ENCODE peak calls at places on chromosomes 13 and 19, in nine cellular contexts. Y is thoracic aorta, V is heart right ventricle, S is cardiac muscle cell, A is foreskin fibroblast, D is GM06990, R is heart left ventricle, Z is AG10803, M is tibial artery. J is an unnamed sample.

GRCh38 chr19:40803170-40803856 is 4.3 kb downstream of the EGLN2 start:
- DNase-seq in Z (no peak), S (no peak), M (no peak), R (no peak), V (no peak), Y (no peak), A (no peak), D (no peak), J (no peak)

GRCh38 chr13:109393045-109393444 is 393.3 kb downstream of the IRS2 start:
- DNase-seq in M (no peak), D (no peak), Y (no peak), S (no peak), R (no peak), Z (no peak), V (no peak), A (no peak), J (no peak)

GRCh38 chr13:81020010-81020409 is 679.1 kb upstream of the SPRY2 start:
- DNase-seq in V (no peak), A (no peak), Y (no peak), M (no peak), Z (no peak), R (no peak), S (no peak), D (no peak), J (no peak)

GRCh38 chr13:31797154-31797775 is 57.9 kb downstream of the RXFP2 start:
- DNase-seq in M (no peak), Z (peak), A (peak), S (peak), R (no peak), Y (no peak), D (no peak), V (no peak), J (peak)

GRCh38 chr13:31697290-31697689 is 42.0 kb upstream of the RXFP2 start:
- DNase-seq in Z (peak), R (no peak), A (peak), M (no peak), D (no peak), Y (no peak), V (no peak), S (no peak), J (no peak)

GRCh38 chr13:92530364-92530763 is 696.2 kb upstream of the GPC6 start:
- DNase-seq in D (no peak), R (no peak), V (no peak), Z (no peak), A (no peak), M (no peak), S (peak), Y (no peak), J (peak)

GRCh38 chr19:31730270-31730669 is 381.0 kb upstream of the TSHZ3 start:
- DNase-seq in M (no peak), A (no peak), V (no peak), Y (no peak), D (no peak), Z (no peak), R (no peak), S (no peak), J (no peak)

GRCh38 chr19:55005684-55006488 is 32.2 kb downstream of the GP6 start:
- DNase-seq in Y (no peak), A (no peak), R (no peak), M (no peak), S (peak), D (peak), V (no peak), Z (no peak), J (no peak)

GRCh38 chr13:43786766-43787517 is at the start of gene ENOX1:
- DNase-seq in Y (no peak), S (peak), D (peak), A (peak), Z (peak), V (peak), R (peak), M (peak), J (peak)

GRCh38 chr19:39246951-39247669 is 1.5 kb downstream of the IFNL4 start:
- DNase-seq in M (no peak), V (peak), D (peak), Z (no peak), Y (no peak), A (peak), S (peak), R (no peak), J (peak)

GRCh38 chr13:25281193-25281936 is 5.9 kb downstream of the MTMR6 start:
- DNase-seq in V (no peak), A (no peak), D (peak), Z (no peak), M (no peak), S (peak), R (no peak), Y (no peak), J (no peak)

GRCh38 chr19:30091456-30091855 is 149.4 kb downstream of the URI1 start:
- DNase-seq in M (no peak), R (no peak), D (no peak), Y (no peak), Z (no peak), S (no peak), A (no peak), V (no peak), J (no peak)

GRCh38 chr13:114078501-114079451 is 53.6 kb downstream of the RASA3 start:
- DNase-seq in R (peak), Y (no peak), D (no peak), Z (peak), S (peak), A (peak), V (no peak), M (peak), J (peak)

GRCh38 chr19:8163781-8164180 is 14.4 kb upstream of the FBN3 start:
- DNase-seq in V (no peak), S (peak), M (no peak), A (no peak), D (no peak), R (no peak), Z (no peak), Y (no peak), J (no peak)

GRCh38 chr13:34294483-34295129 is 476.7 kb downstream of the RFC3 start:
- DNase-seq in R (no peak), Z (peak), M (no peak), Y (no peak), S (peak), A (peak), D (no peak), V (peak), J (peak)

GRCh38 chr19:38247126-38247525 is 9.0 kb downstream of the PPP1R14A start:
- DNase-seq in R (no peak), M (no peak), S (peak), V (no peak), Y (no peak), D (no peak), A (no peak), Z (peak), J (no peak)

GRCh38 chr19:41919948-41920712 is 8.1 kb downstream of the ERFL start:
- DNase-seq in V (no peak), D (no peak), S (no peak), R (no peak), M (no peak), Y (no peak), Z (no peak), A (no peak), J (peak)

DNA sequence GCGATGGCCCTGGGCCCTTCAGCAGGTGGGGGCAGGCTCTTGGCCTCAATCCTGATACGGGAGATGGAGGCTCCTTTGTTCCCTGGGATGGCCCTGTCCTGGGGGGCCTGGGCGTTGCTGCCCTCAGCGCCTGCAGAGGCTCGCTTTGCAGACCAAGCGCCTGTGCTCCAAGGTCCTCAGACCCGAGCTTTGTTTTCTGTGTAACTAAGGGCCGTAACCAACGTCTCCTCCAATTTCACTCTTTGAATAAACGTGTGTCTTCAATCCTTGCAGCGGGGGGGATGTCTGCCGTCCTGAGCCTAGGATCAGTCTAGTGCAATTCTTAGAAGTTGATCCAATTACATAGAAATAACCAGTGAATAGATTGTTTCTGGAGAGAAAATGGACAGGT is 5.2 kb downstream of the PTBP1 start:
- DNase-seq in Y (no peak), S (no peak), D (no peak), V (no peak), R (no peak), A (peak), Z (no peak), M (no peak), J (no peak)
- H3K4me3 ChIP-seq in Y (peak), S (no peak), D (no peak), V (peak), R (no peak), A (peak), Z (peak), M (peak), J (no peak)

GRCh38 chr13:51235186-51235585 is 13.0 kb downstream of the FAM124A start:
- DNase-seq in A (no peak), V (no peak), M (no peak), Y (no peak), Z (no peak), S (no peak), R (no peak), D (no peak), J (no peak)

GRCh38 chr13:51234676-51235075 is 12.5 kb downstream of the FAM124A start:
- DNase-seq in R (no peak), Y (no peak), A (no peak), D (no peak), M (no peak), Z (no peak), V (no peak), S (no peak), J (no peak)

GRCh38 chr13:51230473-51231105 is 8.4 kb downstream of the FAM124A start:
- DNase-seq in S (peak), Z (peak), V (peak), M (peak), A (peak), Y (no peak), D (no peak), R (peak), J (no peak)

GRCh38 chr13:51231456-51231855 is 9.3 kb downstream of the FAM124A start:
- DNase-seq in Y (no peak), R (no peak), A (no peak), V (no peak), D (no peak), Z (no peak), M (no peak), S (no peak), J (no peak)

DNA sequence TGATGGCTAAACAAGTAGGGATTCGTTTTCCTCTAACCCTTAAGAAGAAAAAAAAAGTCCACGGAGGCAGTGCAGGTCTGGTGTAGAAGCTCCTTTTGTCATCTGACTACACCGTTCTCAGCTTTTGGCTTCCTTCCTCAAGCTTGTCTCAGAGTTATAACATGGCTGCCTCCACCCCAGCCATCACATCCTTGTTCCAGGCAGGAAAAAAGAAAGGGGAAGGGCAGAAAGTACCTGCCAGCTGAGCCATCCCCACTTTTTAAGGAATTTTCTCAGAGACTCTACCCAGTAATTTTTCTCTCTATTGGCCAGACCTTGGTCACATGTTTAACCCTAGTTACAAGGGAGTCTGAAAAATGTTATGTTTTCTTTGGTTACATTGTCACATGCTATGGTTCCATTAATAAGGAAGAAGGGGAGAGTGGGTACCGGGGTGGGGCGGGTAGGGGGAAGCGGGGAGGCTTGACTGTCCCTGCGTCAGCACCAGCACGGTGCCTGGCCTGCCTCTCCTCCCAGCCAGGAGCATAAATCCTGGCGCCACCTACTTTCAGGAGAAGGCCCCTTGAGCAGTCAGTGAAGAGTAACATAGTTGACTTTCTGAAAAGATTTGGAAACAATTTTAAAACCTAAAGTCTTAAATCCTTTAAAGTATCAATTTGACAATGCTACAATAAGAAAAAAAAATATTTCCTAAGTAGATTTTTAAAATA is 11.1 kb downstream of the FAM124A start:
- DNase-seq in A (no peak), M (no peak), D (no peak), R (no peak), Y (no peak), Z (no peak), S (no peak), V (no peak), J (no peak)
- TF ChIP-seq CTCF in A (no peak), M (no peak), D (no peak), R (no peak), Y (no peak), Z (no peak), S (no peak), V (no peak), J (no peak)

GRCh38 chr13:106532111-106532929 is 3.1 kb downstream of the EFNB2 start:
- DNase-seq in A (peak), D (no peak), R (no peak), M (no peak), Z (no peak), S (peak), V (no peak), Y (no peak), J (peak)
- H3K4me3 ChIP-seq in A (peak), D (no peak), R (peak), M (peak), Z (peak), S (peak), V (peak), Y (peak), J (peak)

GRCh38 chr13:110826861-110827672 is 87.8 kb downstream of the ANKRD10 start:
- DNase-seq in D (no peak), M (no peak), Y (no peak), S (no peak), V (no peak), R (no peak), A (no peak), Z (no peak), J (no peak)

GRCh38 chr13:110829486-110829885 is 85.4 kb downstream of the ANKRD10 start:
- DNase-seq in R (no peak), V (no peak), A (no peak), M (no peak), Y (no peak), S (no peak), Z (no peak), D (no peak), J (no peak)

GRCh38 chr13:110830800-110831371 is 84.0 kb downstream of the ANKRD10 start:
- DNase-seq in R (no peak), Y (no peak), D (no peak), V (no peak), M (no peak), S (no peak), A (no peak), Z (no peak), J (no peak)

GRCh38 chr13:110830331-110830730 is 84.5 kb downstream of the ANKRD10 start:
- DNase-seq in Z (no peak), D (no peak), R (no peak), A (no peak), V (no peak), S (no peak), M (no peak), Y (no peak), J (no peak)

DNA sequence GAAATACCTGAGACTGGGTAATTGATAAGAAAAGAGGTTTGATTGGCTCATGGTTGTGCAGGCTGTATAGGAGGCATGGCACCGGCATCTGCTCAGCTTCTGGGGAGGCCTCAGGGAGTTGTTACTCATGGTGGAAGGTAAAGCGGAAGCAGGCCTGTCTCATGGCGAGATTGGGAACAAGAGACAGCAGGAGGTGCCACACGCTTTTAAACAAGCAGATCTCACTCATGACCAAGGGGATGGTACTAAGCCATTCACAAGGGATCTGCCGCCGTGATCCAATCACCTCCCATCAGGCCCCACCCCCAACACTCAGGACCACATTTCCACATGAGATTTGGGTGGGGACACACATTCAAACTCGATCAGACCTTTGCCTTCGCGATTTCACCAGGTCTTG is 86.2 kb downstream of the ANKRD10 start:
- DNase-seq in D (no peak), S (no peak), R (no peak), Z (no peak), M (no peak), A (no peak), Y (no peak), V (no peak), J (no peak)
- TF ChIP-seq CTCF in D (no peak), S (no peak), R (no peak), Z (no peak), M (no peak), A (no peak), Y (no peak), V (no peak), J (no peak)

GRCh38 chr19:13165091-13165997 is 15.1 kb downstream of the IER2 start:
- DNase-seq in A (peak), Z (no peak), R (no peak), V (no peak), D (no peak), S (peak), M (no peak), Y (no peak), J (no peak)
- H3K4me3 ChIP-seq in A (no peak), Z (no peak), R (no peak), V (no peak), D (no peak), S (no peak), M (no peak), Y (no peak), J (no peak)

GRCh38 chr19:45958763-45959516 is 14.7 kb downstream of the NOVA2 start:
- DNase-seq in Y (no peak), S (peak), R (no peak), D (no peak), Z (no peak), M (no peak), A (no peak), V (no peak), J (no peak)

GRCh38 chr19:45958320-45958719 is 15.3 kb downstream of the NOVA2 start:
- DNase-seq in M (no peak), D (no peak), R (no peak), Z (no peak), S (no peak), A (no peak), Y (no peak), V (no peak), J (no peak)

GRCh38 chr19:45962021-45962420 is 11.6 kb downstream of the NOVA2 start:
- DNase-seq in D (no peak), A (no peak), Y (no peak), V (no peak), R (no peak), M (no peak), Z (no peak), S (no peak), J (no peak)

GRCh38 chr19:45959517-45960025 is 14.1 kb downstream of the NOVA2 start:
- DNase-seq in M (no peak), V (no peak), S (no peak), Y (no peak), A (no peak), D (no peak), R (no peak), Z (no peak), J (no peak)

GRCh38 chr19:45960595-45961235 is 12.9 kb downstream of the NOVA2 start:
- DNase-seq in S (no peak), V (no peak), A (no peak), M (no peak), D (no peak), Z (no peak), R (no peak), Y (no peak), J (no peak)
- TF ChIP-seq CTCF in S (no peak), V (no peak), A (no peak), M (no peak), D (peak), Z (no peak), R (no peak), Y (no peak), J (no peak)

GRCh38 chr19:51210385-51210784 is 14.5 kb upstream of the CD33 start:
- DNase-seq in A (no peak), D (no peak), Y (no peak), V (no peak), M (no peak), Z (no peak), S (no peak), R (no peak), J (no peak)

GRCh38 chr19:51203941-51204720 is 20.7 kb upstream of the CD33 start:
- DNase-seq in R (no peak), A (no peak), Y (no peak), S (peak), V (no peak), D (no peak), Z (no peak), M (no peak), J (no peak)

GRCh38 chr19:51211833-51212232 is 13.0 kb upstream of the CD33 start:
- DNase-seq in V (no peak), Y (no peak), Z (no peak), A (no peak), S (no peak), D (no peak), M (no peak), R (no peak), J (no peak)

GRCh38 chr19:51207747-51208146 is 17.1 kb upstream of the CD33 start:
- DNase-seq in R (no peak), M (no peak), Z (no peak), D (no peak), S (no peak), A (no peak), V (no peak), Y (no peak), J (no peak)
- H3K4me3 ChIP-seq in R (no peak), M (no peak), Z (no peak), D (no peak), S (no peak), A (no peak), V (no peak), Y (no peak), J (no peak)